ENCODE peak calls at places on chromosome 9, in ten cellular contexts. One of them, this sample, is unnamed.

GRCh38 chr9:38026021-38026809 is 42.8 kb downstream of the SHB start:
- DNase-seq in brain microvascular endothelial cell: peak
- DNase-seq in CD4-positive, alpha-beta memory T cell: no peak
- DNase-seq in activated T-cell treated with anti-CD3 and anti-CD28 coated beads for 24 hours: no peak
- DNase-seq in fibroblast of mammary gland: peak
- DNase-seq in mesendoderm: peak
- DNase-seq in activated naive CD8-positive, alpha-beta T cell treated with anti-CD3 and anti-CD28 coated beads, Interleukin-2, amount 50 U/mL, for 24 hours: no peak
- DNase-seq in sciatic nerve: no peak
- DNase-seq in endothelial cell: peak
- DNase-seq in HCT116: no peak
- DNase-seq in this sample: peak

GRCh38 chr9:101176384-101176783 is 147.9 kb downstream of the PLPPR1 start:
- DNase-seq in activated naive CD8-positive, alpha-beta T cell treated with anti-CD3 and anti-CD28 coated beads, Interleukin-2, amount 50 U/mL, for 24 hours: no peak
- DNase-seq in CD4-positive, alpha-beta memory T cell: no peak
- DNase-seq in fibroblast of mammary gland: no peak
- DNase-seq in brain microvascular endothelial cell: no peak
- DNase-seq in HCT116: peak
- DNase-seq in endothelial cell: no peak
- DNase-seq in mesendoderm: peak
- DNase-seq in activated T-cell treated with anti-CD3 and anti-CD28 coated beads for 24 hours: no peak
- DNase-seq in sciatic nerve: no peak
- DNase-seq in this sample: no peak

GRCh38 chr9:22079873-22080341 is 70.8 kb upstream of the CDKN2B start:
- DNase-seq in brain microvascular endothelial cell: no peak
- DNase-seq in HCT116: no peak
- DNase-seq in endothelial cell: no peak
- DNase-seq in fibroblast of mammary gland: peak
- DNase-seq in CD4-positive, alpha-beta memory T cell: peak
- DNase-seq in activated T-cell treated with anti-CD3 and anti-CD28 coated beads for 24 hours: peak
- DNase-seq in mesendoderm: no peak
- DNase-seq in activated naive CD8-positive, alpha-beta T cell treated with anti-CD3 and anti-CD28 coated beads, Interleukin-2, amount 50 U/mL, for 24 hours: peak
- DNase-seq in sciatic nerve: no peak
- DNase-seq in this sample: no peak

GRCh38 chr9:112747094-112747493 is 3.5 kb upstream of the SNX30 start:
- DNase-seq in mesendoderm: no peak
- DNase-seq in sciatic nerve: no peak
- DNase-seq in activated naive CD8-positive, alpha-beta T cell treated with anti-CD3 and anti-CD28 coated beads, Interleukin-2, amount 50 U/mL, for 24 hours: no peak
- DNase-seq in HCT116: no peak
- DNase-seq in CD4-positive, alpha-beta memory T cell: no peak
- DNase-seq in brain microvascular endothelial cell: no peak
- DNase-seq in activated T-cell treated with anti-CD3 and anti-CD28 coated beads for 24 hours: no peak
- DNase-seq in fibroblast of mammary gland: no peak
- DNase-seq in endothelial cell: no peak
- DNase-seq in this sample: no peak

GRCh38 chr9:90307177-90307833 is 335.3 kb downstream of the DIRAS2 start:
- DNase-seq in sciatic nerve: no peak
- DNase-seq in endothelial cell: no peak
- DNase-seq in activated naive CD8-positive, alpha-beta T cell treated with anti-CD3 and anti-CD28 coated beads, Interleukin-2, amount 50 U/mL, for 24 hours: no peak
- DNase-seq in fibroblast of mammary gland: no peak
- DNase-seq in brain microvascular endothelial cell: no peak
- DNase-seq in CD4-positive, alpha-beta memory T cell: no peak
- DNase-seq in activated T-cell treated with anti-CD3 and anti-CD28 coated beads for 24 hours: no peak
- DNase-seq in mesendoderm: no peak
- DNase-seq in HCT116: no peak
- DNase-seq in this sample: peak

GRCh38 chr9:83707518-83707767 is 315 bp downstream of the UBQLN1 start:
- DNase-seq in activated naive CD8-positive, alpha-beta T cell treated with anti-CD3 and anti-CD28 coated beads, Interleukin-2, amount 50 U/mL, for 24 hours: peak
- DNase-seq in HCT116: no peak
- DNase-seq in sciatic nerve: no peak
- DNase-seq in fibroblast of mammary gland: no peak
- DNase-seq in mesendoderm: no peak
- DNase-seq in endothelial cell: no peak
- DNase-seq in brain microvascular endothelial cell: peak
- DNase-seq in CD4-positive, alpha-beta memory T cell: no peak
- DNase-seq in activated T-cell treated with anti-CD3 and anti-CD28 coated beads for 24 hours: no peak
- DNase-seq in this sample: no peak

GRCh38 chr9:90921104-90921503 is 119.5 kb downstream of the SYK start:
- DNase-seq in endothelial cell: no peak
- DNase-seq in activated naive CD8-positive, alpha-beta T cell treated with anti-CD3 and anti-CD28 coated beads, Interleukin-2, amount 50 U/mL, for 24 hours: no peak
- DNase-seq in mesendoderm: no peak
- DNase-seq in CD4-positive, alpha-beta memory T cell: no peak
- DNase-seq in activated T-cell treated with anti-CD3 and anti-CD28 coated beads for 24 hours: no peak
- DNase-seq in HCT116: no peak
- DNase-seq in sciatic nerve: no peak
- DNase-seq in brain microvascular endothelial cell: no peak
- DNase-seq in fibroblast of mammary gland: no peak
- DNase-seq in this sample: peak

GRCh38 chr9:21974542-21975409 is 19.4 kb downstream of the CDKN2A start:
- DNase-seq in HCT116: peak
- DNase-seq in activated naive CD8-positive, alpha-beta T cell treated with anti-CD3 and anti-CD28 coated beads, Interleukin-2, amount 50 U/mL, for 24 hours: peak
- DNase-seq in CD4-positive, alpha-beta memory T cell: no peak
- DNase-seq in fibroblast of mammary gland: peak
- DNase-seq in activated T-cell treated with anti-CD3 and anti-CD28 coated beads for 24 hours: no peak
- DNase-seq in mesendoderm: peak
- DNase-seq in brain microvascular endothelial cell: peak
- DNase-seq in endothelial cell: peak
- DNase-seq in sciatic nerve: no peak
- DNase-seq in this sample: peak

GRCh38 chr9:91758491-91758981 is 191.5 kb downstream of the ROR2 start:
- DNase-seq in brain microvascular endothelial cell: peak
- DNase-seq in activated naive CD8-positive, alpha-beta T cell treated with anti-CD3 and anti-CD28 coated beads, Interleukin-2, amount 50 U/mL, for 24 hours: peak
- DNase-seq in HCT116: peak
- DNase-seq in mesendoderm: peak
- DNase-seq in sciatic nerve: no peak
- DNase-seq in CD4-positive, alpha-beta memory T cell: no peak
- DNase-seq in endothelial cell: peak
- DNase-seq in fibroblast of mammary gland: peak
- DNase-seq in activated T-cell treated with anti-CD3 and anti-CD28 coated beads for 24 hours: peak
- DNase-seq in this sample: peak

GRCh38 chr9:130972957-130973685 is 34.1 kb upstream of the FIBCD1 start:
- DNase-seq in mesendoderm: no peak
- DNase-seq in HCT116: no peak
- DNase-seq in activated naive CD8-positive, alpha-beta T cell treated with anti-CD3 and anti-CD28 coated beads, Interleukin-2, amount 50 U/mL, for 24 hours: no peak
- DNase-seq in fibroblast of mammary gland: no peak
- DNase-seq in activated T-cell treated with anti-CD3 and anti-CD28 coated beads for 24 hours: no peak
- DNase-seq in sciatic nerve: no peak
- DNase-seq in endothelial cell: no peak
- DNase-seq in CD4-positive, alpha-beta memory T cell: no peak
- DNase-seq in brain microvascular endothelial cell: no peak
- DNase-seq in this sample: no peak

GRCh38 chr9:87889882-87890252 is 7.2 kb downstream of the SPATA31E1 start:
- DNase-seq in HCT116: no peak
- DNase-seq in CD4-positive, alpha-beta memory T cell: no peak
- DNase-seq in fibroblast of mammary gland: no peak
- DNase-seq in sciatic nerve: no peak
- DNase-seq in activated T-cell treated with anti-CD3 and anti-CD28 coated beads for 24 hours: no peak
- DNase-seq in activated naive CD8-positive, alpha-beta T cell treated with anti-CD3 and anti-CD28 coated beads, Interleukin-2, amount 50 U/mL, for 24 hours: no peak
- DNase-seq in endothelial cell: no peak
- DNase-seq in mesendoderm: no peak
- DNase-seq in brain microvascular endothelial cell: no peak
- DNase-seq in this sample: no peak

GRCh38 chr9:81693639-81694378 is 4.5 kb upstream of the TLE1 start:
- DNase-seq in HCT116: no peak
- DNase-seq in endothelial cell: no peak
- DNase-seq in CD4-positive, alpha-beta memory T cell: no peak
- DNase-seq in fibroblast of mammary gland: peak
- DNase-seq in mesendoderm: no peak
- DNase-seq in sciatic nerve: no peak
- DNase-seq in activated naive CD8-positive, alpha-beta T cell treated with anti-CD3 and anti-CD28 coated beads, Interleukin-2, amount 50 U/mL, for 24 hours: no peak
- DNase-seq in activated T-cell treated with anti-CD3 and anti-CD28 coated beads for 24 hours: no peak
- DNase-seq in brain microvascular endothelial cell: no peak
- DNase-seq in this sample: no peak

GRCh38 chr9:115111854-115112253 is 6.1 kb downstream of the TNC start:
- DNase-seq in activated naive CD8-positive, alpha-beta T cell treated with anti-CD3 and anti-CD28 coated beads, Interleukin-2, amount 50 U/mL, for 24 hours: no peak
- DNase-seq in CD4-positive, alpha-beta memory T cell: no peak
- DNase-seq in sciatic nerve: no peak
- DNase-seq in brain microvascular endothelial cell: no peak
- DNase-seq in mesendoderm: no peak
- DNase-seq in fibroblast of mammary gland: no peak
- DNase-seq in HCT116: no peak
- DNase-seq in activated T-cell treated with anti-CD3 and anti-CD28 coated beads for 24 hours: no peak
- DNase-seq in endothelial cell: no peak
- DNase-seq in this sample: no peak

GRCh38 chr9:18569941-18570630 is 96.1 kb downstream of the ADAMTSL1 start:
- DNase-seq in brain microvascular endothelial cell: no peak
- DNase-seq in activated T-cell treated with anti-CD3 and anti-CD28 coated beads for 24 hours: no peak
- DNase-seq in fibroblast of mammary gland: no peak
- DNase-seq in endothelial cell: no peak
- DNase-seq in activated naive CD8-positive, alpha-beta T cell treated with anti-CD3 and anti-CD28 coated beads, Interleukin-2, amount 50 U/mL, for 24 hours: no peak
- DNase-seq in mesendoderm: no peak
- DNase-seq in CD4-positive, alpha-beta memory T cell: no peak
- DNase-seq in sciatic nerve: no peak
- DNase-seq in HCT116: no peak
- DNase-seq in this sample: no peak

GRCh38 chr9:124660341-124660801 is 110.7 kb downstream of the NR6A1 start:
- DNase-seq in CD4-positive, alpha-beta memory T cell: no peak
- DNase-seq in fibroblast of mammary gland: peak
- DNase-seq in brain microvascular endothelial cell: peak
- DNase-seq in HCT116: no peak
- DNase-seq in activated naive CD8-positive, alpha-beta T cell treated with anti-CD3 and anti-CD28 coated beads, Interleukin-2, amount 50 U/mL, for 24 hours: peak
- DNase-seq in sciatic nerve: no peak
- DNase-seq in endothelial cell: peak
- DNase-seq in activated T-cell treated with anti-CD3 and anti-CD28 coated beads for 24 hours: no peak
- DNase-seq in mesendoderm: peak
- DNase-seq in this sample: peak

GRCh38 chr9:109779711-109780452 is at the start of gene PALM2AKAP2:
- DNase-seq in activated T-cell treated with anti-CD3 and anti-CD28 coated beads for 24 hours: no peak
- DNase-seq in CD4-positive, alpha-beta memory T cell: no peak
- DNase-seq in mesendoderm: peak
- DNase-seq in fibroblast of mammary gland: peak
- DNase-seq in HCT116: no peak
- DNase-seq in endothelial cell: peak
- DNase-seq in activated naive CD8-positive, alpha-beta T cell treated with anti-CD3 and anti-CD28 coated beads, Interleukin-2, amount 50 U/mL, for 24 hours: no peak
- DNase-seq in sciatic nerve: peak
- DNase-seq in brain microvascular endothelial cell: peak
- DNase-seq in this sample: peak

GRCh38 chr9:125525846-125526619 is 181.0 kb downstream of the MAPKAP1 start:
- DNase-seq in HCT116: no peak
- DNase-seq in endothelial cell: no peak
- DNase-seq in CD4-positive, alpha-beta memory T cell: no peak
- DNase-seq in activated T-cell treated with anti-CD3 and anti-CD28 coated beads for 24 hours: no peak
- DNase-seq in sciatic nerve: no peak
- DNase-seq in brain microvascular endothelial cell: no peak
- DNase-seq in fibroblast of mammary gland: peak
- DNase-seq in mesendoderm: peak
- DNase-seq in activated naive CD8-positive, alpha-beta T cell treated with anti-CD3 and anti-CD28 coated beads, Interleukin-2, amount 50 U/mL, for 24 hours: no peak
- DNase-seq in this sample: peak

GRCh38 chr9:129176786-129177442 is 1.1 kb downstream of the IER5L start:
- DNase-seq in HCT116: no peak
- DNase-seq in mesendoderm: no peak
- DNase-seq in activated naive CD8-positive, alpha-beta T cell treated with anti-CD3 and anti-CD28 coated beads, Interleukin-2, amount 50 U/mL, for 24 hours: peak
- DNase-seq in endothelial cell: peak
- DNase-seq in brain microvascular endothelial cell: peak
- DNase-seq in CD4-positive, alpha-beta memory T cell: peak
- DNase-seq in fibroblast of mammary gland: peak
- DNase-seq in activated T-cell treated with anti-CD3 and anti-CD28 coated beads for 24 hours: no peak
- DNase-seq in sciatic nerve: peak
- DNase-seq in this sample: peak

GRCh38 chr9:81374881-81375280 is 314.5 kb downstream of the TLE1 start:
- DNase-seq in fibroblast of mammary gland: no peak
- DNase-seq in brain microvascular endothelial cell: no peak
- DNase-seq in mesendoderm: peak
- DNase-seq in sciatic nerve: no peak
- DNase-seq in endothelial cell: no peak
- DNase-seq in activated T-cell treated with anti-CD3 and anti-CD28 coated beads for 24 hours: no peak
- DNase-seq in activated naive CD8-positive, alpha-beta T cell treated with anti-CD3 and anti-CD28 coated beads, Interleukin-2, amount 50 U/mL, for 24 hours: no peak
- DNase-seq in CD4-positive, alpha-beta memory T cell: no peak
- DNase-seq in HCT116: no peak
- DNase-seq in this sample: no peak

GRCh38 chr9:18059447-18059846 is 414.5 kb upstream of the ADAMTSL1 start:
- DNase-seq in endothelial cell: no peak
- DNase-seq in sciatic nerve: no peak
- DNase-seq in mesendoderm: no peak
- DNase-seq in activated naive CD8-positive, alpha-beta T cell treated with anti-CD3 and anti-CD28 coated beads, Interleukin-2, amount 50 U/mL, for 24 hours: no peak
- DNase-seq in activated T-cell treated with anti-CD3 and anti-CD28 coated beads for 24 hours: no peak
- DNase-seq in brain microvascular endothelial cell: no peak
- DNase-seq in CD4-positive, alpha-beta memory T cell: no peak
- DNase-seq in fibroblast of mammary gland: no peak
- DNase-seq in HCT116: no peak
- DNase-seq in this sample: no peak

GRCh38 chr9:3997492-3997891 is 302.4 kb downstream of the GLIS3 start:
- DNase-seq in HCT116: no peak
- DNase-seq in brain microvascular endothelial cell: no peak
- DNase-seq in sciatic nerve: no peak
- DNase-seq in endothelial cell: no peak
- DNase-seq in CD4-positive, alpha-beta memory T cell: no peak
- DNase-seq in fibroblast of mammary gland: no peak
- DNase-seq in mesendoderm: no peak
- DNase-seq in activated T-cell treated with anti-CD3 and anti-CD28 coated beads for 24 hours: no peak
- DNase-seq in activated naive CD8-positive, alpha-beta T cell treated with anti-CD3 and anti-CD28 coated beads, Interleukin-2, amount 50 U/mL, for 24 hours: no peak
- DNase-seq in this sample: no peak

GRCh38 chr9:124264812-124265211 is 7.1 kb downstream of the NEK6 start:
- DNase-seq in HCT116: no peak
- DNase-seq in activated naive CD8-positive, alpha-beta T cell treated with anti-CD3 and anti-CD28 coated beads, Interleukin-2, amount 50 U/mL, for 24 hours: no peak
- DNase-seq in CD4-positive, alpha-beta memory T cell: no peak
- DNase-seq in sciatic nerve: no peak
- DNase-seq in activated T-cell treated with anti-CD3 and anti-CD28 coated beads for 24 hours: no peak
- DNase-seq in brain microvascular endothelial cell: no peak
- DNase-seq in endothelial cell: no peak
- DNase-seq in mesendoderm: no peak
- DNase-seq in fibroblast of mammary gland: peak
- DNase-seq in this sample: no peak

GRCh38 chr9:110752766-110753165 is 84.2 kb downstream of the MUSK start:
- DNase-seq in activated naive CD8-positive, alpha-beta T cell treated with anti-CD3 and anti-CD28 coated beads, Interleukin-2, amount 50 U/mL, for 24 hours: no peak
- DNase-seq in endothelial cell: no peak
- DNase-seq in fibroblast of mammary gland: peak
- DNase-seq in brain microvascular endothelial cell: peak
- DNase-seq in sciatic nerve: no peak
- DNase-seq in activated T-cell treated with anti-CD3 and anti-CD28 coated beads for 24 hours: no peak
- DNase-seq in CD4-positive, alpha-beta memory T cell: no peak
- DNase-seq in mesendoderm: no peak
- DNase-seq in HCT116: peak
- DNase-seq in this sample: no peak

GRCh38 chr9:125993423-125993935 is 246.3 kb downstream of the PBX3 start:
- DNase-seq in mesendoderm: no peak
- DNase-seq in fibroblast of mammary gland: no peak
- DNase-seq in brain microvascular endothelial cell: no peak
- DNase-seq in endothelial cell: no peak
- DNase-seq in activated T-cell treated with anti-CD3 and anti-CD28 coated beads for 24 hours: no peak
- DNase-seq in activated naive CD8-positive, alpha-beta T cell treated with anti-CD3 and anti-CD28 coated beads, Interleukin-2, amount 50 U/mL, for 24 hours: no peak
- DNase-seq in HCT116: no peak
- DNase-seq in sciatic nerve: no peak
- DNase-seq in CD4-positive, alpha-beta memory T cell: no peak
- DNase-seq in this sample: no peak

GRCh38 chr9:34084562-34084961 is 35.9 kb upstream of the UBAP2 start:
- DNase-seq in HCT116: no peak
- DNase-seq in mesendoderm: no peak
- DNase-seq in endothelial cell: no peak
- DNase-seq in CD4-positive, alpha-beta memory T cell: no peak
- DNase-seq in brain microvascular endothelial cell: no peak
- DNase-seq in sciatic nerve: peak
- DNase-seq in activated naive CD8-positive, alpha-beta T cell treated with anti-CD3 and anti-CD28 coated beads, Interleukin-2, amount 50 U/mL, for 24 hours: no peak
- DNase-seq in activated T-cell treated with anti-CD3 and anti-CD28 coated beads for 24 hours: no peak
- DNase-seq in fibroblast of mammary gland: no peak
- DNase-seq in this sample: no peak

GRCh38 chr9:108184941-108185340 is 670.8 kb downstream of the ACTL7B start:
- DNase-seq in activated naive CD8-positive, alpha-beta T cell treated with anti-CD3 and anti-CD28 coated beads, Interleukin-2, amount 50 U/mL, for 24 hours: no peak
- DNase-seq in fibroblast of mammary gland: peak
- DNase-seq in brain microvascular endothelial cell: peak
- DNase-seq in endothelial cell: no peak
- DNase-seq in HCT116: no peak
- DNase-seq in sciatic nerve: no peak
- DNase-seq in activated T-cell treated with anti-CD3 and anti-CD28 coated beads for 24 hours: no peak
- DNase-seq in CD4-positive, alpha-beta memory T cell: no peak
- DNase-seq in mesendoderm: peak
- DNase-seq in this sample: no peak

GRCh38 chr9:14412778-14413177 is 98.8 kb upstream of the NFIB start:
- DNase-seq in fibroblast of mammary gland: no peak
- DNase-seq in brain microvascular endothelial cell: no peak
- DNase-seq in mesendoderm: no peak
- DNase-seq in endothelial cell: no peak
- DNase-seq in CD4-positive, alpha-beta memory T cell: no peak
- DNase-seq in activated naive CD8-positive, alpha-beta T cell treated with anti-CD3 and anti-CD28 coated beads, Interleukin-2, amount 50 U/mL, for 24 hours: no peak
- DNase-seq in HCT116: no peak
- DNase-seq in sciatic nerve: no peak
- DNase-seq in activated T-cell treated with anti-CD3 and anti-CD28 coated beads for 24 hours: no peak
- DNase-seq in this sample: no peak

GRCh38 chr9:132249123-132249522 is 87.3 kb downstream of the NTNG2 start:
- DNase-seq in HCT116: no peak
- DNase-seq in endothelial cell: no peak
- DNase-seq in sciatic nerve: no peak
- DNase-seq in CD4-positive, alpha-beta memory T cell: no peak
- DNase-seq in brain microvascular endothelial cell: no peak
- DNase-seq in mesendoderm: no peak
- DNase-seq in activated T-cell treated with anti-CD3 and anti-CD28 coated beads for 24 hours: no peak
- DNase-seq in fibroblast of mammary gland: no peak
- DNase-seq in activated naive CD8-positive, alpha-beta T cell treated with anti-CD3 and anti-CD28 coated beads, Interleukin-2, amount 50 U/mL, for 24 hours: no peak
- DNase-seq in this sample: peak

This sample was measured in NCI-H345.